ENCODE peak calls at places on chromosomes 11 and 22, in nine cellular contexts. Q is cardiac muscle cell; C is activated T-helper 2 cell treated with anti-CD3 and anti-CD28 coated beads, Interferon-gamma antibody, Interleukin-2, Interleukin-4, amounts not matched to agents 10 μg/mL and 5 μg/mL and 100 μg/mL, durations not matched to agents 14 hours and 24 hours and 36 hours; F is cardiac fibroblast; U is A172; X is activated CD8-positive, alpha-beta memory T cell treated with anti-CD3 and anti-CD28 coated beads for 24 hours; N is thoracic aorta; J is AML-193; D is stimulated activated CD4-positive, alpha-beta T cell treated with anti-CD3 and anti-CD28 coated beads, Interleukin-1b, Interleukin-23, amount 100 ng/mL, for 48 hours. O is an unnamed sample.

GRCh38 chr22:36405671-36406070 is 17.9 kb upstream of the MYH9 start:
- DNase-seq in C (peak), F (peak), D (peak), N (no peak), Q (no peak), U (no peak), X (peak), J (peak), O (no peak)

GRCh38 chr11:65891180-65892136 is 985 bp downstream of the CCDC85B start:
- DNase-seq in U (no peak), N (no peak), C (no peak), Q (peak), J (no peak), D (no peak), X (peak), F (peak), O (no peak)

GRCh38 chr22:43126506-43127165 is 16.1 kb downstream of the BIK start:
- DNase-seq in J (no peak), F (peak), Q (no peak), C (no peak), D (no peak), X (no peak), N (no peak), U (peak), O (no peak)

GRCh38 chr22:50342651-50343540 is at the start of gene PPP6R2:
- DNase-seq in J (peak), Q (peak), F (peak), D (peak), U (no peak), X (peak), C (peak), N (no peak), O (peak)

GRCh38 chr11:65036931-65037330 is 4.1 kb upstream of the SAC3D1 start:
- DNase-seq in X (no peak), C (no peak), Q (no peak), N (no peak), D (no peak), U (peak), J (no peak), F (no peak), O (no peak)

GRCh38 chr11:111189466-111189865 is 56.1 kb upstream of the POU2AF2 start:
- DNase-seq in C (no peak), F (no peak), X (no peak), J (no peak), N (no peak), Q (no peak), U (no peak), D (no peak), O (no peak)

GRCh38 chr11:121328967-121329653 is 36.5 kb downstream of the SC5D start:
- DNase-seq in N (no peak), X (no peak), F (no peak), D (peak), C (no peak), U (no peak), J (no peak), Q (no peak), O (no peak)

GRCh38 chr22:42073568-42074152 is 388 bp upstream of the PHETA2 start:
- DNase-seq in X (peak), U (no peak), Q (no peak), D (no peak), C (no peak), J (no peak), N (no peak), F (no peak), O (no peak)

GRCh38 chr11:70315726-70316125 is 45.2 kb downstream of the PPFIA1 start:
- DNase-seq in C (no peak), J (peak), N (no peak), Q (no peak), X (no peak), U (no peak), D (no peak), F (no peak), O (no peak)

GRCh38 chr22:33896801-33897620 is 23.3 kb downstream of the LARGE1 start:
- DNase-seq in F (peak), C (no peak), D (no peak), Q (peak), J (no peak), N (no peak), U (no peak), X (no peak), O (no peak)

GRCh38 chr22:45686004-45686403 is 14.4 kb downstream of the ATXN10 start:
- DNase-seq in D (no peak), Q (no peak), J (no peak), C (no peak), F (peak), U (no peak), X (no peak), N (no peak), O (peak)

GRCh38 chr11:61754534-61755482 is 2.4 kb downstream of the MYRF start:
- DNase-seq in Q (peak), X (no peak), U (no peak), D (no peak), N (no peak), F (no peak), J (no peak), C (no peak), O (no peak)

GRCh38 chr11:18936002-18936673 is 3.1 kb downstream of the MRGPRX1 start:
- DNase-seq in J (no peak), Q (no peak), X (no peak), N (no peak), C (no peak), U (no peak), F (no peak), D (no peak), O (no peak)

GRCh38 chr11:94750319-94751215 is 17.6 kb upstream of the AMOTL1 start:
- DNase-seq in U (no peak), X (no peak), N (no peak), Q (no peak), C (no peak), J (no peak), D (no peak), F (no peak), O (no peak)

GRCh38 chr11:34333787-34334186 is 24.0 kb downstream of the ABTB2 start:
- DNase-seq in F (no peak), D (no peak), X (no peak), J (no peak), Q (no peak), U (no peak), N (no peak), C (no peak), O (no peak)

GRCh38 chr11:8293171-8293570 is 29.5 kb upstream of the LMO1 start:
- DNase-seq in X (peak), N (no peak), U (no peak), J (no peak), C (no peak), F (no peak), D (no peak), Q (no peak), O (no peak)

GRCh38 chr22:23100124-23100801 is 29.9 kb downstream of the GNAZ start:
- DNase-seq in C (no peak), J (no peak), U (no peak), Q (no peak), D (no peak), F (no peak), X (no peak), N (no peak), O (no peak)

GRCh38 chr11:131609317-131609716 is 238.9 kb downstream of the NTM start:
- DNase-seq in C (no peak), J (no peak), U (peak), D (no peak), Q (no peak), N (no peak), F (no peak), X (no peak), O (no peak)

GRCh38 chr11:10181811-10182210 is 112.2 kb downstream of the SBF2 start:
- DNase-seq in U (peak), X (no peak), J (peak), C (no peak), Q (no peak), N (no peak), F (peak), D (no peak), O (no peak)

GRCh38 chr11:82315093-82315492 is 418.6 kb downstream of the FAM181B start:
- DNase-seq in U (peak), D (no peak), C (no peak), F (no peak), N (no peak), J (no peak), X (no peak), Q (peak), O (peak)

GRCh38 chr11:6233984-6234313 is 487 bp downstream of the FHIP1B start:
- DNase-seq in F (no peak), X (no peak), C (no peak), D (no peak), U (no peak), J (no peak), Q (no peak), N (no peak), O (no peak)

GRCh38 chr22:17743661-17744411 is 30.4 kb downstream of the BID start:
- DNase-seq in D (no peak), N (no peak), J (no peak), U (no peak), X (no peak), C (no peak), Q (no peak), F (no peak), O (no peak)

GRCh38 chr22:29253561-29254282 is 14.1 kb downstream of the RHBDD3 start:
- DNase-seq in N (no peak), X (peak), Q (no peak), U (no peak), C (no peak), F (no peak), D (no peak), J (no peak), O (no peak)

GRCh38 chr11:128492461-128492860 is 94.9 kb downstream of the ETS1 start:
- DNase-seq in U (peak), Q (no peak), J (no peak), X (no peak), C (no peak), D (no peak), N (no peak), F (peak), O (no peak)

GRCh38 chr22:44192098-44192810 is 11.5 kb downstream of the PARVG start:
- DNase-seq in Q (no peak), X (peak), J (peak), N (no peak), U (peak), F (peak), C (peak), D (peak), O (no peak)

GRCh38 chr11:107834995-107835394 is 23.6 kb downstream of the SLC35F2 start:
- DNase-seq in Q (no peak), F (no peak), D (no peak), N (no peak), J (no peak), U (no peak), X (no peak), C (no peak), O (no peak)

GRCh38 chr11:69703711-69704507 is at the start of gene FGF19:
- DNase-seq in U (no peak), D (no peak), J (no peak), C (no peak), F (no peak), N (no peak), X (peak), Q (no peak), O (no peak)

GRCh38 chr11:115676206-115676605 is 172.0 kb upstream of the CADM1 start:
- DNase-seq in D (no peak), Q (peak), X (no peak), U (no peak), F (no peak), C (no peak), J (no peak), N (no peak), O (no peak)

GRCh38 chr11:106021181-106021966 is 666 bp downstream of the MSANTD4 start:
- DNase-seq in J (peak), F (peak), U (no peak), C (no peak), N (no peak), D (no peak), Q (no peak), X (no peak), O (no peak)

GRCh38 chr11:44589301-44589700 is 23.8 kb downstream of the CD82 start:
- DNase-seq in C (no peak), D (no peak), X (no peak), N (no peak), F (peak), J (no peak), U (peak), Q (no peak), O (peak)

GRCh38 chr11:110855246-110855645 is 143.0 kb upstream of the ARHGAP20 start:
- DNase-seq in U (no peak), N (no peak), D (no peak), Q (no peak), J (no peak), F (no peak), C (no peak), X (no peak), O (no peak)

GRCh38 chr11:130891326-130891725 is 25.0 kb downstream of the SNX19 start:
- DNase-seq in J (no peak), Q (no peak), X (no peak), F (peak), D (no peak), N (no peak), U (no peak), C (no peak), O (no peak)

GRCh38 chr11:73342633-73343032 is 33.6 kb upstream of the RELT start:
- DNase-seq in F (no peak), X (no peak), D (no peak), N (no peak), Q (peak), J (no peak), U (no peak), C (no peak), O (no peak)

GRCh38 chr11:120128392-120129172 is 9.3 kb downstream of the TRIM29 start:
- DNase-seq in C (no peak), J (no peak), Q (no peak), N (no peak), X (no peak), D (no peak), U (peak), F (peak), O (peak)

GRCh38 chr11:41527530-41527929 is 68.1 kb upstream of the LRRC4C start:
- DNase-seq in C (no peak), Q (no peak), F (no peak), U (no peak), D (no peak), N (no peak), J (no peak), X (no peak), O (no peak)

GRCh38 chr11:123083623-123084029 is 21.7 kb upstream of the HSPA8 start:
- DNase-seq in D (peak), U (peak), X (peak), C (peak), F (peak), Q (peak), J (no peak), N (peak), O (no peak)

GRCh38 chr11:13386567-13386966 is 76.5 kb downstream of the BTBD10 start:
- DNase-seq in J (no peak), F (no peak), Q (no peak), D (no peak), X (no peak), U (no peak), N (no peak), C (no peak), O (no peak)

GRCh38 chr11:63986932-63987513 is 785 bp downstream of the OTUB1 start:
- DNase-seq in Q (no peak), X (no peak), U (no peak), N (no peak), F (no peak), J (no peak), C (no peak), D (no peak), O (no peak)

O was measured in T47D.